ENCODE peak calls at places on chromosomes 3 and 15, in eight cellular contexts. T, A, U, H, O, J, M and S are unnamed samples.

GRCh38 chr3:7709383-7710082 is 792.1 kb upstream of the LMCD1 start:
- DNase-seq in T (no peak), A (no peak), U (no peak), H (no peak), O (no peak), J (no peak), M (no peak), S (no peak)

GRCh38 chr3:125003369-125003853 is 52.4 kb downstream of the HEG1 start:
- DNase-seq in T (no peak), A (peak; percentile 35), U (no peak), H (no peak), O (no peak), J (no peak), M (no peak), S (peak; percentile 57)

GRCh38 chr3:152667267-152667666 is 167.7 kb upstream of the P2RY1 start:
- DNase-seq in T (no peak), A (no peak), U (no peak), H (no peak), O (no peak), J (no peak), M (no peak), S (no peak)

GRCh38 chr3:134879991-134880390 is 84.9 kb downstream of the EPHB1 start:
- DNase-seq in T (no peak), A (no peak), U (peak; percentile 17), H (no peak), O (no peak), J (no peak), M (no peak), S (no peak)

GRCh38 chr15:99070268-99070667 is 34.6 kb upstream of the SYNM start:
- DNase-seq in T (no peak), A (no peak), U (no peak), H (no peak), O (no peak), J (no peak), M (no peak), S (no peak)

GRCh38 chr15:83445653-83446052 is 1.5 kb upstream of the SH3GL3 start:
- DNase-seq in T (no peak), A (no peak), U (no peak), H (no peak), O (no peak), J (no peak), M (no peak), S (no peak)

GRCh38 chr15:51536965-51537574 is 85.5 kb downstream of the DMXL2 start:
- DNase-seq in T (no peak), A (peak; percentile 43), U (peak; percentile 8), H (peak; percentile 18), O (peak; percentile 5), J (no peak), M (no peak), S (peak; percentile 56)

GRCh38 chr3:43755511-43756200 is 64.9 kb downstream of the ABHD5 start:
- DNase-seq in T (no peak), A (no peak), U (no peak), H (no peak), O (no peak), J (no peak), M (no peak), S (no peak)

GRCh38 chr15:98900382-98900781 is 107.2 kb downstream of the PGPEP1L start:
- DNase-seq in T (no peak), A (no peak), U (no peak), H (peak; percentile 60), O (peak; percentile 29), J (no peak), M (no peak), S (no peak)

GRCh38 chr15:41559489-41560177 is 621 bp downstream of the TYRO3 start:
- DNase-seq in T (no peak), A (peak; percentile 20), U (no peak), H (no peak), O (no peak), J (no peak), M (peak; percentile 71), S (peak; percentile 38)

GRCh38 chr3:126523745-126524428 is at the start of gene CHST13:
- DNase-seq in T (no peak), A (peak; percentile 39), U (peak; percentile 36), H (peak; percentile 22), O (peak; percentile 43), J (peak; percentile 66), M (peak; percentile 42), S (peak; percentile 18)

GRCh38 chr3:105516972-105517371 is 150.3 kb downstream of the ALCAM start:
- DNase-seq in T (no peak), A (peak; percentile 21), U (no peak), H (no peak), O (no peak), J (no peak), M (no peak), S (peak; percentile 47)

GRCh38 chr3:182861345-182861744 is 68.0 kb downstream of the ATP11B start:
- DNase-seq in T (no peak), A (no peak), U (no peak), H (no peak), O (no peak), J (no peak), M (no peak), S (peak; percentile 35)

GRCh38 chr15:96344706-96345559 is 14.4 kb downstream of the NR2F2 start:
- DNase-seq in T (no peak), A (no peak), U (no peak), H (no peak), O (no peak), J (peak; percentile 46), M (no peak), S (no peak)

GRCh38 chr15:88647362-88648105 is 8.7 kb downstream of the ISG20 start:
- DNase-seq in T (no peak), A (no peak), U (peak; percentile 17), H (no peak), O (no peak), J (no peak), M (peak; percentile 27), S (no peak)

GRCh38 chr3:196406806-196407470 is 25.3 kb downstream of the UBXN7 start:
- DNase-seq in T (no peak), A (peak; percentile 41), U (no peak), H (peak; percentile 73), O (peak; percentile 82), J (no peak), M (no peak), S (peak; percentile 28)

GRCh38 chr3:126293370-126294082 is 63.7 kb downstream of the KLF15 start:
- DNase-seq in T (no peak), A (peak; percentile 13), U (no peak), H (no peak), O (peak; percentile 8), J (no peak), M (no peak), S (no peak)

GRCh38 chr3:146334151-146334550 is 83.2 kb upstream of the PLSCR4 start:
- DNase-seq in T (no peak), A (peak; percentile 48), U (no peak), H (peak; percentile 49), O (no peak), J (no peak), M (no peak), S (peak; percentile 23)

GRCh38 chr15:89007989-89008388 is 80.3 kb upstream of the ABHD2 start:
- DNase-seq in T (no peak), A (no peak), U (no peak), H (no peak), O (no peak), J (no peak), M (no peak), S (no peak)

GRCh38 chr15:75650908-75651809 is 3.4 kb downstream of the SNX33 start:
- DNase-seq in T (no peak), A (peak; percentile 72), U (no peak), H (no peak), O (no peak), J (peak; percentile 85), M (no peak), S (peak; percentile 34)

GRCh38 chr15:85730001-85730820 is 64.5 kb downstream of the KLHL25 start:
- DNase-seq in T (no peak), A (peak; percentile 73), U (peak; percentile 71), H (peak; percentile 59), O (peak; percentile 57), J (no peak), M (peak; percentile 84), S (peak; percentile 46)